ENCODE peak calls at places on chromosomes 3 and 15, in six cellular contexts. A is endothelial cell of umbilical vein; U is CD4-positive, alpha-beta memory T cell; B is pancreas; W is NCI-H1417; G is activated naive CD4-positive, alpha-beta T cell treated with anti-CD3 and anti-CD28 coated beads, Interleukin-2, amount 50 U/mL, for 16 hours. S is an unnamed sample.

GRCh38 chr3:134932035-134932434 is 137.0 kb downstream of the EPHB1 start:
- DNase-seq in B (no peak), U (no peak), W (no peak), G (no peak), A (no peak), S (no peak)

GRCh38 chr15:59410448-59410896 is 27.5 kb upstream of the FAM81A start:
- DNase-seq in U (no peak), W (no peak), G (no peak), B (no peak), A (no peak), S (no peak)

GRCh38 chr3:85801955-85802354 is 843.2 kb downstream of the CADM2 start:
- DNase-seq in W (peak), U (no peak), B (no peak), G (no peak), A (peak), S (no peak)

GRCh38 chr3:179768080-179768479 is 115.2 kb downstream of the USP13 start:
- DNase-seq in G (no peak), A (peak), B (no peak), U (no peak), W (peak), S (no peak)

GRCh38 chr3:138019288-138020069 is 9.5 kb downstream of the CLDN18 start:
- DNase-seq in B (no peak), A (no peak), G (no peak), U (no peak), W (no peak), S (no peak)

GRCh38 chr3:32820971-32821685 is 3.3 kb downstream of the TRIM71 start:
- DNase-seq in B (no peak), U (no peak), A (no peak), W (no peak), G (no peak), S (no peak)

GRCh38 chr15:77402740-77403379 is 17.0 kb downstream of the PEAK1 start:
- DNase-seq in U (no peak), B (no peak), W (no peak), A (peak), G (no peak), S (no peak)

GRCh38 chr3:89867286-89867685 is 759.9 kb downstream of the EPHA3 start:
- DNase-seq in U (no peak), B (no peak), G (no peak), A (no peak), W (no peak), S (no peak)

GRCh38 chr15:27341780-27342343 is 370.9 kb downstream of the GABRG3 start:
- DNase-seq in G (no peak), W (no peak), B (no peak), U (no peak), A (no peak), S (no peak)

GRCh38 chr3:143465638-143466037 is 346.1 kb downstream of the CHST2 start:
- DNase-seq in G (no peak), U (no peak), A (no peak), W (no peak), B (no peak), S (no peak)

GRCh38 chr3:115982629-115983028 is 359.3 kb downstream of the GAP43 start:
- DNase-seq in G (no peak), W (no peak), B (no peak), A (no peak), U (no peak), S (peak)

GRCh38 chr3:155232605-155233004 is 60.9 kb downstream of the STRIT1 start:
- DNase-seq in W (no peak), B (no peak), U (no peak), G (no peak), A (no peak), S (no peak)

GRCh38 chr3:19348929-19349564 is 200.7 kb downstream of the KCNH8 start:
- DNase-seq in U (peak), W (peak), A (no peak), G (no peak), B (no peak), S (peak)

GRCh38 chr3:118075873-118076272 is 958.8 kb downstream of the IGSF11 start:
- DNase-seq in G (no peak), W (no peak), U (no peak), B (peak), A (no peak), S (no peak)

GRCh38 chr3:111418388-111418787 is 123.6 kb upstream of the CD96 start:
- DNase-seq in A (no peak), W (no peak), B (no peak), U (no peak), G (no peak), S (no peak)

GRCh38 chr3:123347205-123347604 is 101.7 kb downstream of the ADCY5 start:
- DNase-seq in B (no peak), A (no peak), W (no peak), U (no peak), G (no peak), S (no peak)

GRCh38 chr3:16441306-16441898 is 72.1 kb downstream of the RFTN1 start:
- DNase-seq in G (no peak), A (no peak), B (no peak), W (peak), U (no peak), S (no peak)

GRCh38 chr3:140736863-140737460 is 59.1 kb downstream of the TRIM42 start:
- DNase-seq in A (peak), B (no peak), G (no peak), U (no peak), W (peak), S (no peak)

GRCh38 chr15:72818632-72819031 is 35.1 kb upstream of the ADPGK start:
- DNase-seq in U (no peak), W (no peak), G (no peak), A (no peak), B (no peak), S (no peak)

GRCh38 chr15:56770191-56770590 is 36.9 kb upstream of the ZNF280D start:
- DNase-seq in A (no peak), B (no peak), G (no peak), W (no peak), U (no peak), S (no peak)

GRCh38 chr3:179244874-179245273 is 6.0 kb downstream of the KCNMB3 start:
- DNase-seq in A (no peak), G (no peak), B (no peak), W (no peak), U (no peak), S (no peak)

GRCh38 chr3:97719156-97719821 is 45.3 kb upstream of the ARL6 start:
- DNase-seq in W (peak), A (peak), B (peak), G (peak), U (peak), S (peak)

GRCh38 chr15:43215961-43216360 is 4.9 kb downstream of the EPB42 start:
- DNase-seq in B (no peak), G (no peak), U (no peak), W (no peak), A (no peak), S (no peak)

GRCh38 chr3:4174760-4175159 is 128.4 kb upstream of the SETMAR start:
- DNase-seq in A (no peak), B (peak), U (no peak), W (peak), G (no peak), S (no peak)

S was measured in germinal center.